ENCODE peak calls at places on chromosomes 3 and 15, in seven cellular contexts. A is CD8-positive, alpha-beta T cell; W is HL-60; H is fibroblast of lung; D is stimulated activated CD4-positive, alpha-beta T cell treated with anti-CD3 and anti-CD28 coated beads, Interleukin-12 subunit alpha, Interleukin-12 subunit beta, amount 100 ng/mL, for 4 hours; M is epithelial cell of esophagus; R is A549. N is an unnamed sample.
A peak's percentile ranks its signal among the peaks of the same experiment; 100 is the strongest.

GRCh38 chr3:182682263-182683229 is 110.8 kb upstream of the ATP11B start:
- DNase-seq in A (peak; percentile 58), W (peak; percentile 23), H (peak; percentile 29), D (peak; percentile 47), M (peak; percentile 57), R (peak; percentile 51), N (peak; percentile 25)

GRCh38 chr3:39108309-39108708 is 829 bp downstream of the TTC21A start:
- DNase-seq in A (peak; percentile 33), W (no peak), H (no peak), D (no peak), M (no peak), R (no peak), N (no peak)

GRCh38 chr3:14925729-14926591 is 21.4 kb upstream of the NR2C2 start:
- DNase-seq in A (no peak), W (peak; percentile 43), H (peak; percentile 77), D (no peak), M (peak; percentile 75), R (peak; percentile 70), N (no peak)

GRCh38 chr15:62068787-62069170 is 2.0 kb downstream of the C2CD4A start:
- DNase-seq in A (no peak), W (no peak), H (no peak), D (no peak), M (peak; percentile 62), R (no peak), N (no peak)

GRCh38 chr3:195075199-195075940 is 195.6 kb downstream of the XXYLT1 start:
- DNase-seq in A (no peak), W (peak; percentile 51), H (peak; percentile 64), D (no peak), M (no peak), R (no peak), N (no peak)

GRCh38 chr3:47491777-47492176 is 16.0 kb upstream of the SCAP start:
- DNase-seq in A (no peak), W (no peak), H (no peak), D (no peak), M (no peak), R (no peak), N (no peak)

GRCh38 chr3:39114456-39114855 is 7.0 kb downstream of the TTC21A start:
- DNase-seq in A (no peak), W (no peak), H (no peak), D (no peak), M (no peak), R (no peak), N (no peak)

GRCh38 chr15:55230953-55231352 is 34.2 kb upstream of the RSL24D1 start:
- DNase-seq in A (no peak), W (no peak), H (no peak), D (no peak), M (no peak), R (no peak), N (no peak)

GRCh38 chr15:100201376-100202280 is 140.1 kb downstream of the ADAMTS17 start:
- DNase-seq in A (peak; percentile 12), W (peak; percentile 73), H (no peak), D (no peak), M (no peak), R (no peak), N (no peak)

GRCh38 chr3:32414527-32415202 is 23.0 kb downstream of the CMTM7 start:
- DNase-seq in A (peak; percentile 43), W (peak; percentile 27), H (peak; percentile 31), D (no peak), M (peak; percentile 69), R (no peak), N (peak; percentile 37)

GRCh38 chr15:92608866-92609700 is 46.5 kb downstream of the FAM174B start:
- DNase-seq in A (no peak), W (no peak), H (no peak), D (no peak), M (no peak), R (no peak), N (no peak)

GRCh38 chr15:43958894-43959330 is 132.1 kb downstream of the WDR76 start:
- DNase-seq in A (no peak), W (no peak), H (peak; percentile 66), D (no peak), M (peak; percentile 58), R (no peak), N (no peak)

GRCh38 chr3:166274342-166274741 is 437.1 kb upstream of the BCHE start:
- DNase-seq in A (no peak), W (no peak), H (peak; percentile 72), D (no peak), M (peak; percentile 28), R (no peak), N (no peak)

GRCh38 chr3:65712156-65712555 is 326.6 kb downstream of the MAGI1 start:
- DNase-seq in A (no peak), W (no peak), H (peak; percentile 40), D (no peak), M (no peak), R (no peak), N (no peak)

GRCh38 chr3:36653095-36653494 is 111.3 kb downstream of the DCLK3 start:
- DNase-seq in A (no peak), W (no peak), H (peak; percentile 33), D (no peak), M (peak; percentile 87), R (no peak), N (no peak)

GRCh38 chr3:15327941-15328340 is 4.4 kb downstream of the SH3BP5 start:
- DNase-seq in A (peak; percentile 17), W (no peak), H (no peak), D (no peak), M (peak; percentile 55), R (no peak), N (no peak)

GRCh38 chr3:112446343-112446742 is 52.9 kb downstream of the BTLA start:
- DNase-seq in A (no peak), W (peak; percentile 43), H (peak; percentile 10), D (no peak), M (no peak), R (no peak), N (no peak)

GRCh38 chr3:197125601-197126000 is 96.0 kb upstream of the MELTF start:
- DNase-seq in A (no peak), W (no peak), H (peak; percentile 5), D (no peak), M (peak; percentile 61), R (no peak), N (no peak)

GRCh38 chr3:193853511-193854219 is 260.7 kb downstream of the OPA1 start:
- DNase-seq in A (no peak), W (peak; percentile 54), H (no peak), D (no peak), M (no peak), R (no peak), N (no peak)

GRCh38 chr15:29135702-29136426 is 133.8 kb downstream of the NSMCE3 start:
- DNase-seq in A (no peak), W (no peak), H (no peak), D (no peak), M (no peak), R (no peak), N (no peak)

GRCh38 chr3:139107424-139108252 is 62.9 kb upstream of the PRR23C start:
- DNase-seq in A (no peak), W (no peak), H (no peak), D (no peak), M (no peak), R (no peak), N (no peak)

GRCh38 chr3:127710473-127710941 is 37.8 kb downstream of the ABTB1 start:
- DNase-seq in A (no peak), W (no peak), H (no peak), D (no peak), M (peak; percentile 61), R (peak; percentile 15), N (no peak)

GRCh38 chr3:121072128-121072527 is 164.1 kb downstream of the STXBP5L start:
- DNase-seq in A (no peak), W (no peak), H (no peak), D (no peak), M (no peak), R (no peak), N (no peak)

GRCh38 chr3:179933872-179934271 is 102.9 kb downstream of the PEX5L start:
- DNase-seq in A (no peak), W (no peak), H (no peak), D (no peak), M (no peak), R (no peak), N (no peak)

GRCh38 chr15:89340586-89340985 is 6.0 kb upstream of the POLG start:
- DNase-seq in A (no peak), W (no peak), H (peak; percentile 36), D (no peak), M (no peak), R (no peak), N (no peak)

GRCh38 chr15:32851619-32852416 is 134.0 kb downstream of the GREM1 start:
- DNase-seq in A (no peak), W (no peak), H (peak; percentile 96), D (no peak), M (peak; percentile 89), R (no peak), N (no peak)